ENCODE peak calls at places on chromosomes 12 and 14, in five cellular contexts. N is heart right ventricle; Q is tibial nerve; C is activated naive CD8-positive, alpha-beta T cell treated with anti-CD3 and anti-CD28 coated beads, Interleukin-2, amount 50 U/mL, for 24 hours; A is D341Med. M is an unnamed sample.

GRCh38 chr12:93438266-93439050 is 3.3 kb downstream of the UBE2N start:
- DNase-seq in N (no peak), Q (no peak), C (no peak), A (no peak), M (no peak)

GRCh38 chr12:124392271-124392990 is 97.5 kb downstream of the RFLNA start:
- DNase-seq in N (no peak), Q (no peak), C (peak; percentile 26), A (no peak), M (no peak)

GRCh38 chr12:9329019-9329418 is 120.8 kb upstream of the PZP start:
- DNase-seq in N (no peak), Q (no peak), C (no peak), A (no peak), M (no peak)

GRCh38 chr14:106268013-106268727 is 741.8 kb downstream of the TMEM121 start:
- DNase-seq in N (no peak), Q (no peak), C (peak; percentile 80), A (no peak), M (no peak)

GRCh38 chr14:61365667-61366194 is 44.4 kb downstream of the PRKCH start:
- DNase-seq in N (no peak), Q (no peak), C (no peak), A (no peak), M (no peak)

GRCh38 chr14:96630281-96630680 is 128.1 kb downstream of the PAPOLA start:
- DNase-seq in N (no peak), Q (no peak), C (no peak), A (no peak), M (no peak)

GRCh38 chr14:104467641-104468040 is 111.9 kb upstream of the C14orf180 start:
- DNase-seq in N (no peak), Q (no peak), C (no peak), A (no peak), M (no peak)

GRCh38 chr12:98559666-98560065 is 33.8 kb upstream of the SLC25A3 start:
- DNase-seq in N (no peak), Q (no peak), C (no peak), A (no peak), M (no peak)

GRCh38 chr12:52151859-52152783 is 39.7 kb downstream of the KRT80 start:
- DNase-seq in N (peak; percentile 63), Q (no peak), C (peak; percentile 71), A (peak; percentile 92), M (no peak)

GRCh38 chr12:64883264-64884163 is 59.1 kb downstream of the TBC1D30 start:
- DNase-seq in N (no peak), Q (no peak), C (no peak), A (peak; percentile 34), M (no peak)

GRCh38 chr12:68477256-68477655 is 133.4 kb upstream of the RAP1B start:
- DNase-seq in N (no peak), Q (no peak), C (no peak), A (no peak), M (no peak)

GRCh38 chr14:23443881-23444280 is 8.4 kb upstream of the MYH7 start:
- DNase-seq in N (no peak), Q (no peak), C (no peak), A (no peak), M (no peak)

GRCh38 chr12:128909653-128910052 is 56.4 kb downstream of the GLT1D1 start:
- DNase-seq in N (no peak), Q (no peak), C (no peak), A (no peak), M (no peak)

GRCh38 chr14:103401223-103402214 is 16.3 kb downstream of the MARK3 start:
- DNase-seq in N (peak; percentile 16), Q (no peak), C (no peak), A (no peak), M (no peak)

GRCh38 chr14:88660056-88660455 is 97.2 kb downstream of the ZC3H14 start:
- DNase-seq in N (no peak), Q (no peak), C (no peak), A (no peak), M (no peak)

GRCh38 chr12:116066381-116067230 is 210.9 kb downstream of the MED13L start:
- DNase-seq in N (peak; percentile 24), Q (no peak), C (peak; percentile 58), A (peak; percentile 65), M (no peak)

GRCh38 chr12:62700091-62700490 is 233.5 kb downstream of the MON2 start:
- DNase-seq in N (no peak), Q (no peak), C (no peak), A (no peak), M (no peak)

GRCh38 chr14:101064121-101064661 is 160.7 kb upstream of the RTL1 start:
- DNase-seq in N (no peak), Q (no peak), C (no peak), A (no peak), M (no peak)

GRCh38 chr12:114131824-114132223 is 165.7 kb upstream of the RBM19 start:
- DNase-seq in N (no peak), Q (no peak), C (no peak), A (no peak), M (no peak)

GRCh38 chr12:44835641-44836379 is 40.3 kb downstream of the NELL2 start:
- DNase-seq in N (no peak), Q (no peak), C (no peak), A (no peak), M (no peak)

GRCh38 chr14:105536691-105537579 is 10.6 kb downstream of the TMEM121 start:
- DNase-seq in N (no peak), Q (no peak), C (no peak), A (peak; percentile 31), M (no peak)

GRCh38 chr12:78799679-78800078 is 64.9 kb upstream of the SYT1 start:
- DNase-seq in N (no peak), Q (no peak), C (no peak), A (peak; percentile 72), M (no peak)

GRCh38 chr12:50326636-50327284 is 43.4 kb upstream of the LIMA1 start:
- DNase-seq in N (no peak), Q (no peak), C (no peak), A (no peak), M (no peak)

GRCh38 chr12:86597431-86597830 is 341.2 kb upstream of the MGAT4C start:
- DNase-seq in N (no peak), Q (no peak), C (no peak), A (no peak), M (no peak)

GRCh38 chr12:76030378-76031080 is 1.0 kb downstream of the PHLDA1 start:
- DNase-seq in N (peak; percentile 26), Q (no peak), C (peak; percentile 57), A (peak; percentile 67), M (no peak)

GRCh38 chr14:92959189-92959531 is 36.2 kb downstream of the CHGA start:
- DNase-seq in N (no peak), Q (no peak), C (no peak), A (peak; percentile 96), M (peak; percentile 97)

GRCh38 chr12:97680751-97681150 is 218.1 kb downstream of the RMST start:
- DNase-seq in N (no peak), Q (no peak), C (no peak), A (no peak), M (no peak)

GRCh38 chr12:27780612-27781408 is 774 bp upstream of the MANSC4 start:
- DNase-seq in N (peak; percentile 21), Q (no peak), C (peak; percentile 33), A (no peak), M (no peak)

GRCh38 chr14:38951451-38951850 is 151.6 kb downstream of the SEC23A start:
- DNase-seq in N (no peak), Q (no peak), C (no peak), A (no peak), M (no peak)

GRCh38 chr12:123478762-123479161 is 20.8 kb downstream of the SNRNP35 start:
- DNase-seq in N (peak; percentile 71), Q (no peak), C (no peak), A (no peak), M (no peak)

GRCh38 chr12:103301642-103302620 is 193.8 kb downstream of the C12orf42 start:
- DNase-seq in N (no peak), Q (no peak), C (no peak), A (peak; percentile 18), M (no peak)

GRCh38 chr12:67937822-67938221 is 51.4 kb upstream of the IFNG-AS1 start:
- DNase-seq in N (no peak), Q (no peak), C (no peak), A (no peak), M (no peak)

GRCh38 chr14:51396222-51396815 is 156.3 kb downstream of the TMX1 start:
- DNase-seq in N (peak; percentile 10), Q (no peak), C (no peak), A (peak; percentile 51), M (peak; percentile 92)

GRCh38 chr12:103657331-103657730 is 70.3 kb downstream of the STAB2 start:
- DNase-seq in N (no peak), Q (no peak), C (no peak), A (no peak), M (no peak)

GRCh38 chr14:63757211-63757610 is 29.3 kb upstream of the SGPP1 start:
- DNase-seq in N (no peak), Q (no peak), C (no peak), A (no peak), M (no peak)

GRCh38 chr12:2239376-2240010 is 186.7 kb downstream of the CACNA1C start:
- DNase-seq in N (peak; percentile 79), Q (no peak), C (no peak), A (no peak), M (no peak)

GRCh38 chr12:116934908-116935698 is 24.4 kb downstream of the FBXW8 start:
- DNase-seq in N (no peak), Q (no peak), C (no peak), A (no peak), M (no peak)

GRCh38 chr12:12546314-12546772 is 16.3 kb downstream of the DUSP16 start:
- DNase-seq in N (no peak), Q (no peak), C (no peak), A (no peak), M (no peak)